ENCODE peak calls at places on chromosomes 2 and 18, in five cellular contexts. P is IMR-90; X is left lung; E is CD8-positive, alpha-beta T cell; I is stomach. C is an unnamed sample.

GRCh38 chr2:5020451-5020850 is 671.7 kb upstream of the SOX11 start:
- DNase-seq in P (no peak), X (no peak), E (no peak), I (no peak), C (no peak)

GRCh38 chr2:174959787-174960186 is 45.4 kb downstream of the CHN1 start:
- DNase-seq in P (no peak), X (no peak), E (no peak), I (no peak), C (no peak)

GRCh38 chr18:702957-703659 is 9.3 kb downstream of the ENOSF1 start:
- DNase-seq in P (peak; percentile 91), X (no peak), E (no peak), I (peak; percentile 11), C (no peak)

GRCh38 chr18:58758606-58759005 is 87.3 kb downstream of the MALT1 start:
- DNase-seq in P (no peak), X (no peak), E (no peak), I (no peak), C (no peak)

GRCh38 chr2:201781583-201782051 is 884 bp upstream of the ALS2 start:
- DNase-seq in P (no peak), X (no peak), E (peak; percentile 13), I (no peak), C (no peak)

GRCh38 chr2:47011264-47011663 is 95.7 kb upstream of the MCFD2 start:
- DNase-seq in P (no peak), X (peak; percentile 38), E (no peak), I (no peak), C (no peak)

GRCh38 chr18:9011431-9011830 is 91.1 kb upstream of the NDUFV2 start:
- DNase-seq in P (no peak), X (no peak), E (no peak), I (no peak), C (no peak)

GRCh38 chr2:40690036-40690435 is 238.1 kb upstream of the SLC8A1 start:
- DNase-seq in P (no peak), X (no peak), E (no peak), I (no peak), C (no peak)

GRCh38 chr2:227323818-227324217 is 1.2 kb upstream of the MFF start:
- DNase-seq in P (no peak), X (no peak), E (no peak), I (no peak), C (no peak)

GRCh38 chr2:98623657-98624056 is 15.3 kb downstream of the UNC50 start:
- DNase-seq in P (peak; percentile 37), X (peak; percentile 74), E (no peak), I (no peak), C (no peak)

GRCh38 chr2:139360654-139361053 is 580.5 kb upstream of the NXPH2 start:
- DNase-seq in P (no peak), X (no peak), E (no peak), I (no peak), C (no peak)

GRCh38 chr2:28662044-28662443 is 89.6 kb upstream of the PPP1CB start:
- DNase-seq in P (no peak), X (no peak), E (no peak), I (peak; percentile 77), C (no peak)
- H3K4me1 ChIP-seq in P (peaks cover 37% of the 10 kb centered on the region), X (peaks cover 28% of the 10 kb centered on the region), E (peaks cover 11% of the 10 kb centered on the region), I (peaks cover 58% of the 10 kb centered on the region), C (peaks cover 99% of the 10 kb centered on the region)

GRCh38 chr18:70422061-70422965 is 133.5 kb downstream of the SOCS6 start:
- DNase-seq in P (peak; percentile 93), X (peak; percentile 86), E (no peak), I (peak; percentile 80), C (no peak)
- H3K4me1 ChIP-seq in P (peaks cover 17% of the 10 kb centered on the region), X (peaks cover 18% of the 10 kb centered on the region), E (no peaks in the 10 kb centered on the region), I (peaks cover 42% of the 10 kb centered on the region), C (peaks cover 33% of the 10 kb centered on the region)

DNA sequence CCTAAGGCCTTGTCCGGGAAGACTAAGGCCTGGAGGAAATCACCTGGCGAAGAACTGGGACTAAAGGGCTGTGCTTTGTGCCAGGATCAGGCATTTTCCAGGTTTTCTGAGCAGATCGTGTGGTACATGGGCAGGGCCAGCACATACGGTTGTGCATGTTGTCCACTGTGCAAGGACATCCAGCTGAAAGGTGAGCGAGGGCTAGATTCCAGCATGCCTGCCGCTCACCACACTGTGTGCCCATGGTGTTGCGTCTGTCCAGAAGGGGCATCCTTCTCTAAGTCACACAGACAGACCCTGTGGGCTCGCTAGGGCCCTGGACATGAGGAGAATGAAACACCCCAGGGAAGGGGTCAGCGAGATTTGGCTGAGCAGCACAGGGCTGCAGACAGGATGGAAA is 80.3 kb upstream of the TAF1B start:
- DNase-seq in P (no peak), X (no peak), E (no peak), I (no peak), C (no peak)
- H3K4me1 ChIP-seq in P (peaks cover 2% of the 10 kb centered on the region), X (peaks cover 3% of the 10 kb centered on the region), E (peaks cover 1% of the 10 kb centered on the region), I (peaks cover 2% of the 10 kb centered on the region), C (peaks cover 60% of the 10 kb centered on the region)

DNA sequence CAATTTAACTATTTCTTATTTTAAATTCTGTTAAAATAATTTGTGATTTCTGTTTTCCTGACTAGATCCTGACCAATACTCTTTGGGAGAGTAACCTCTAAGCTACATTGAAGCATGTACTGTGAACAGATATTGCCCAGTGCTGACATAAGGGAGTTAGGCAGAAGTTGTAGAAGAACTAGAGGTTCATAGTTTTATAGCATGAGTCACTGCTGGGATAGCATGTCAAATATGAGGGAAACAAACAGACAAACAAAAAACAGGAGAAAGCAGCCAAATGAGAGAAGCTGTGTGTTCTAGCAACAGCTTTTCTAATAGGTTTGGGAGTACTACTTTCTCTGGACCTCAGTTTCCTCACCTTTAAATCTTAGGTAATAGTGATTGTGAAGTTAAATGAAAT is 72.4 kb downstream of the CERS6 start:
- DNase-seq in P (peak; percentile 30), X (no peak), E (no peak), I (no peak), C (no peak)
- H3K4me1 ChIP-seq in P (peaks cover 13% of the 10 kb centered on the region), X (no peaks in the 10 kb centered on the region), E (peaks cover 16% of the 10 kb centered on the region), I (peaks cover 34% of the 10 kb centered on the region), C (peaks cover 85% of the 10 kb centered on the region)

GRCh38 chr18:63147973-63148372 is 171.6 kb downstream of the BCL2 start:
- DNase-seq in P (no peak), X (no peak), E (no peak), I (no peak), C (no peak)
- H3K4me1 ChIP-seq in P (peaks cover 2% of the 10 kb centered on the region), X (no peaks in the 10 kb centered on the region), E (peaks cover 22% of the 10 kb centered on the region), I (no peaks in the 10 kb centered on the region), C (no peaks in the 10 kb centered on the region)

GRCh38 chr18:63307555-63308200 is 11.9 kb downstream of the BCL2 start:
- DNase-seq in P (no peak), X (no peak), E (no peak), I (no peak), C (no peak)
- H3K4me1 ChIP-seq in P (no peaks in the 10 kb centered on the region), X (no peaks in the 10 kb centered on the region), E (peaks cover 86% of the 10 kb centered on the region), I (no peaks in the 10 kb centered on the region), C (no peaks in the 10 kb centered on the region)

DNA sequence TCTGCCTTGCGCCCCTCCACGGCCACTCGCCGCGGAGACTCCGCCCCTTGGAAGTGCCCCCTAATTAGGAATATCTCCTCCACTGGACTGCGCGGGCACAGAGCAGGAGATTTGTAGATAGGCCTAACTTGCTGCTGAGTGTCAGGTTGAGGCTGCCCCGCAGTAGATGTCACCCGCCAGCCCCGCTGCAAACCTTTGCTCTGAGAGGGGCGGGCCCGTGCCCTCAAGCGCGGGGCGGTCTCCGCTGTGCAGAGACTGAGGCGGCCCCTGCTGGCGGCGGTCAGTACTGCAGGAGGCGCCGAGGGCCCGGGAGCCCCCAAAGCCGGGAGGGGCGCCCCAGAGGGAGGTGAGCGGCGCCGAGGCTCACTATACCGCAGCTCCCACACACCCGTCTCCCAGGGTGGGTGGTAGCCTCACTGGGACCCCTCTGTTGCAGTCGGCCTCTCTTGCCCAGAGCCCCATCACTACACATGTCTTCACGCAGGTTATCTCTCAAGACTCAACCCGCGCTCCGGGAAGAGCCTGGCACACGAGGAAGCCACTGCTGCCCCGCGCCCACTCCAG is 2.9 kb upstream of the NEURL3 start:
- DNase-seq in P (peak; percentile 10), X (peak; percentile 95), E (peak; percentile 91), I (peak; percentile 80), C (no peak)
- H3K4me1 ChIP-seq in P (peaks cover 5% of the 10 kb centered on the region), X (peaks cover 12% of the 10 kb centered on the region), E (peaks cover 17% of the 10 kb centered on the region), I (peaks cover 36% of the 10 kb centered on the region), C (peaks cover 12% of the 10 kb centered on the region)